ENCODE peak calls at places on chromosomes 13 and 19, in five cellular contexts. S is stimulated activated CD4-positive, alpha-beta T cell treated with anti-CD3 and anti-CD28 coated beads, Interleukin-4, amount 100 ng/mL, for 4 hours; J is NCI-H1694 treated with DMSO at 0.1 percent for 48 hours; Q is ovary; Z is brain microvascular endothelial cell. Y is an unnamed sample.

GRCh38 chr19:4064073-4064550 is 2.6 kb downstream of the ZBTB7A start:
- DNase-seq in S (no peak), J (no peak), Q (no peak), Z (peak), Y (no peak)

GRCh38 chr13:74210693-74211393 is 76.6 kb upstream of the KLF12 start:
- DNase-seq in S (no peak), J (peak), Q (no peak), Z (peak), Y (no peak)

GRCh38 chr19:2629491-2630351 is 72.8 kb downstream of the GNG7 start:
- DNase-seq in S (no peak), J (no peak), Q (no peak), Z (no peak), Y (no peak)

GRCh38 chr19:47573076-47574026 is at the start of gene ZNF541:
- DNase-seq in S (peak), J (no peak), Q (peak), Z (no peak), Y (no peak)

GRCh38 chr19:14704450-14704849 is 14.6 kb downstream of the ZNF333 start:
- DNase-seq in S (no peak), J (no peak), Q (no peak), Z (no peak), Y (no peak)

GRCh38 chr19:29528946-29529645 is 3.3 kb downstream of the VSTM2B start:
- DNase-seq in S (no peak), J (peak), Q (no peak), Z (no peak), Y (no peak)

GRCh38 chr13:36822786-36823185 is 3.8 kb downstream of the RFXAP start:
- DNase-seq in S (no peak), J (no peak), Q (no peak), Z (no peak), Y (no peak)

GRCh38 chr19:6489278-6490061 is 7.9 kb upstream of the DENND1C start:
- DNase-seq in S (no peak), J (no peak), Q (no peak), Z (no peak), Y (peak)

GRCh38 chr19:35013820-35014754 is 14.0 kb downstream of the GRAMD1A start:
- DNase-seq in S (no peak), J (no peak), Q (no peak), Z (no peak), Y (no peak)

GRCh38 chr19:17184381-17184841 is 30.7 kb upstream of the USE1 start:
- DNase-seq in S (peak), J (no peak), Q (no peak), Z (no peak), Y (no peak)

GRCh38 chr13:99642841-99643240 is 141.6 kb downstream of the TM9SF2 start:
- DNase-seq in S (no peak), J (no peak), Q (no peak), Z (no peak), Y (no peak)

GRCh38 chr13:85501616-85502015 is 297.6 kb downstream of the SLITRK6 start:
- DNase-seq in S (no peak), J (no peak), Q (no peak), Z (no peak), Y (no peak)

GRCh38 chr19:15900504-15900903 is 2.6 kb upstream of the CYP4F2 start:
- DNase-seq in S (no peak), J (no peak), Q (no peak), Z (no peak), Y (no peak)

GRCh38 chr19:44772969-44773368 is 4.7 kb upstream of the CBLC start:
- DNase-seq in S (no peak), J (no peak), Q (no peak), Z (no peak), Y (no peak)

GRCh38 chr13:27006519-27007161 is 165.0 kb downstream of the USP12 start:
- DNase-seq in S (no peak), J (peak), Q (no peak), Z (peak), Y (no peak)

GRCh38 chr19:29587518-29587986 is 18.5 kb upstream of the POP4 start:
- DNase-seq in S (peak), J (no peak), Q (no peak), Z (peak), Y (no peak)

GRCh38 chr19:5850743-5851293 is 431 bp downstream of the FUT3 start:
- DNase-seq in S (no peak), J (no peak), Q (peak), Z (peak), Y (no peak)

GRCh38 chr19:17966497-17967257 is at the start of gene KCNN1:
- DNase-seq in S (no peak), J (no peak), Q (no peak), Z (no peak), Y (no peak)

Y was measured in Karpas-422.